ENCODE peak calls at places on chromosomes 11 and 22, in four cellular contexts. M is HepG2, E is K562, S is H1. W is an unnamed sample.

GRCh38 chr11:122207505-122207904 is 91.5 kb upstream of the BLID start:
- DNase-seq in S (no peak), M (no peak), E (no peak), W (no peak)

GRCh38 chr11:32302826-32303225 is 132.5 kb downstream of the WT1 start:
- DNase-seq in M (no peak), S (no peak), E (no peak), W (no peak)

GRCh38 chr11:72755794-72756285 is 3.6 kb upstream of the ARAP1 start:
- DNase-seq in M (no peak), S (no peak), E (no peak), W (no peak)

GRCh38 chr22:43183496-43184263 is 3.3 kb downstream of the TTLL12 start:
- DNase-seq in S (no peak), E (peak; percentile 94), M (peak; percentile 67), W (peak; percentile 72)

GRCh38 chr22:22362311-22362710 is 117.7 kb downstream of the VPREB1 start:
- DNase-seq in S (no peak), E (no peak), M (no peak), W (no peak)

GRCh38 chr11:66268953-66269906 is 791 bp downstream of the RAB1B start:
- DNase-seq in M (peak; percentile 58), S (no peak), E (peak; percentile 54), W (peak; percentile 34)

GRCh38 chr22:49396817-49397216 is 430.9 kb downstream of the BRD1 start:
- DNase-seq in E (no peak), S (no peak), M (no peak), W (no peak)

GRCh38 chr11:18768472-18768901 is 23.1 kb downstream of the PTPN5 start:
- DNase-seq in E (no peak), M (no peak), S (no peak), W (no peak)

GRCh38 chr11:124798991-124799383 is 1.2 kb downstream of the MSANTD2 start:
- DNase-seq in S (no peak), M (no peak), E (peak; percentile 26), W (peak; percentile 58)

GRCh38 chr11:103903621-103904323 is 132.7 kb upstream of the DDI1 start:
- DNase-seq in M (no peak), S (no peak), E (no peak), W (no peak)

GRCh38 chr11:72743321-72744221 is 8.6 kb downstream of the ARAP1 start:
- DNase-seq in M (no peak), S (no peak), E (no peak), W (no peak)

GRCh38 chr11:115497303-115497702 is 6.9 kb downstream of the CADM1 start:
- DNase-seq in M (peak; percentile 67), S (no peak), E (no peak), W (no peak)

GRCh38 chr11:27234043-27234668 is 128.9 kb downstream of the CCDC34 start:
- DNase-seq in E (peak; percentile 33), M (peak; percentile 82), S (no peak), W (no peak)

GRCh38 chr11:64331569-64332371 is 8.2 kb upstream of the CCDC88B start:
- DNase-seq in M (peak; percentile 69), S (no peak), E (peak; percentile 91), W (peak; percentile 74)

GRCh38 chr11:78438298-78438975 is 20.8 kb upstream of the GAB2 start:
- DNase-seq in M (no peak), E (no peak), S (no peak), W (no peak)

GRCh38 chr11:34653851-34654490 is 33.1 kb downstream of the EHF start:
- DNase-seq in S (no peak), E (peak; percentile 66), M (peak; percentile 92), W (no peak)

GRCh38 chr22:41888638-41889200 is 26.2 kb downstream of the SHISA8 start:
- DNase-seq in E (no peak), S (no peak), M (no peak), W (no peak)

GRCh38 chr22:41885576-41885975 is 29.3 kb downstream of the SHISA8 start:
- DNase-seq in M (no peak), S (no peak), E (no peak), W (no peak)

GRCh38 chr22:41892721-41893120 is 22.2 kb downstream of the SHISA8 start:
- DNase-seq in M (no peak), E (no peak), S (no peak), W (no peak)

GRCh38 chr22:41893591-41894375 is 21.1 kb downstream of the SHISA8 start:
- DNase-seq in M (no peak), S (no peak), E (no peak), W (no peak)

GRCh38 chr22:41891407-41891806 is 23.5 kb downstream of the SHISA8 start:
- DNase-seq in S (no peak), E (no peak), M (no peak), W (no peak)
- H3K36me3 ChIP-seq in S (peaks cover 52% of the 10 kb centered on the region), E (peaks cover 79% of the 10 kb centered on the region), M (peaks cover 82% of the 10 kb centered on the region), W (peaks cover 24% of the 10 kb centered on the region)

GRCh38 chr11:110833033-110833484 is 120.8 kb upstream of the ARHGAP20 start:
- DNase-seq in M (no peak), E (no peak), S (no peak), W (peak; percentile 84)
- TF ChIP-seq JUN in M (no peak), E (no peak), S (no peak), W (peak; percentile 78)

GRCh38 chr22:37741312-37741795 is 44.5 kb downstream of the TRIOBP start:
- DNase-seq in S (no peak), M (peak; percentile 73), E (no peak), W (no peak)
- H3K4me2 ChIP-seq in S (no peak overlapping the region), M (peak overlapping the region; percentile 37), E (no peak overlapping the region), W (no peak overlapping the region)

GRCh38 chr11:68260484-68260883 is 11.3 kb downstream of the C11orf24 start:
- DNase-seq in E (no peak), M (no peak), S (no peak), W (no peak)

GRCh38 chr11:68259122-68259959 is 12.4 kb downstream of the C11orf24 start:
- DNase-seq in E (no peak), M (no peak), S (no peak), W (no peak)

GRCh38 chr11:68262544-68262827 is 9.3 kb downstream of the C11orf24 start:
- DNase-seq in M (no peak), E (no peak), S (no peak), W (no peak)

GRCh38 chr11:68261749-68262543 is 9.8 kb downstream of the C11orf24 start:
- DNase-seq in S (no peak), M (no peak), E (no peak), W (no peak)

GRCh38 chr11:68261006-68261405 is 10.8 kb downstream of the C11orf24 start:
- DNase-seq in M (no peak), E (no peak), S (no peak), W (no peak)
- H3K36me3 ChIP-seq in M (peaks cover 42% of the 10 kb centered on the region), E (peaks cover 52% of the 10 kb centered on the region), S (peaks cover 15% of the 10 kb centered on the region), W (peaks cover 12% of the 10 kb centered on the region)

GRCh38 chr22:16654882-16655281 is 62.3 kb upstream of the CCT8L2 start:
- DNase-seq in M (no peak), S (no peak), E (no peak), W (no peak)
- TF ChIP-seq JUN in M (no peak), S (no peak), E (no peak), W (no peak)

GRCh38 chr11:113365895-113366294 is 21.7 kb upstream of the ANKK1 start:
- DNase-seq in E (no peak), S (no peak), M (no peak), W (no peak)

GRCh38 chr11:113363406-113363805 is 24.2 kb upstream of the ANKK1 start:
- DNase-seq in M (no peak), E (no peak), S (no peak), W (no peak)

GRCh38 chr11:113369411-113369810 is 18.2 kb upstream of the ANKK1 start:
- DNase-seq in S (no peak), M (no peak), E (no peak), W (no peak)

DNA sequence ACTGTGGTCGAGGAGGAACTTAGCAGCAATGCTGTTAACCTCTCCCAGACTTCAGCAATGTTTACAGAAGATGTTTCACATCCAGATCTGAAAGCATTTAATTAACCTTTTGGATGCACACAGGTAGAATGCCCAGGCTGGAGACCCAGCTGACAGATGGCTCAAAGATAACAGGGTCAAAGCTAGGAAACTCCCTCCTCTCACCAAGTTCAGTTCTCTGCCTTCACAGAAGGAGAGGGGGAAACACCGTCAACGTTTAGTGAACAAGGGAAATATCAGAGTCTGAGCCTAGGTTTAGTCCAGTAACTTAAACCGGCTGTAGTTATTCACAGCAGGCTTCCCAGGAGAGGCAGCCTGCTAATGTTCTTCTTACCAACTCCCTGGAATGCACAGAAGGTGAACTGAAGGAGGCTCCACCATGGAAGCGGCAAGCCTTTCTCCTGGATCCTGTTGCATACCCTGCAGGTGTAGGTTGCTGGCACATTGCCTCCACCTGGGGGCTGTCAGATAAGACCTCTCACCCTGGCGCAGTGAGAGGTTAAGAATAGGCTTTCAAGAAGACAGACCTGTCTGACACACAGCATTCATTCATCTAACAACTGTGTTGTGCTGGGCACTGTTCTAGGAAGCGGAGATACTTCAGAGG is 23.5 kb upstream of the ANKK1 start:
- DNase-seq in S (no peak), E (no peak), M (no peak), W (no peak)
- H3K4me2 ChIP-seq in S (no peak overlapping the region), E (no peak overlapping the region), M (no peak overlapping the region), W (no peak overlapping the region)

GRCh38 chr11:71495286-71496090 is 31.6 kb upstream of the KRTAP5-7 start:
- DNase-seq in S (no peak), M (no peak), E (no peak), W (no peak)
- H3K36me3 ChIP-seq in S (peaks cover 5% of the 10 kb centered on the region), M (peaks cover 77% of the 10 kb centered on the region), E (peaks cover 63% of the 10 kb centered on the region), W (peaks cover 36% of the 10 kb centered on the region)

GRCh38 chr11:1589996-1590395 is 4.9 kb upstream of the KRTAP5-1 start:
- DNase-seq in S (no peak), M (no peak), E (no peak), W (no peak)
- TF ChIP-seq JUN in S (no peak), M (no peak), E (no peak), W (no peak)

GRCh38 chr11:35950082-35950481 is 6.2 kb downstream of the LDLRAD3 start:
- DNase-seq in E (no peak), S (no peak), M (no peak), W (no peak)

GRCh38 chr11:35946766-35947165 is 2.9 kb downstream of the LDLRAD3 start:
- DNase-seq in M (no peak), S (no peak), E (no peak), W (no peak)

GRCh38 chr11:35951659-35952058 is 7.8 kb downstream of the LDLRAD3 start:
- DNase-seq in M (no peak), E (no peak), S (no peak), W (no peak)

GRCh38 chr11:35947437-35947836 is 3.6 kb downstream of the LDLRAD3 start:
- DNase-seq in E (no peak), M (no peak), S (no peak), W (no peak)

GRCh38 chr11:35949242-35949641 is 5.4 kb downstream of the LDLRAD3 start:
- DNase-seq in E (no peak), S (no peak), M (no peak), W (no peak)
- H3K4me2 ChIP-seq in E (no peak overlapping the region), S (no peak overlapping the region), M (no peak overlapping the region), W (no peak overlapping the region)